ENCODE peak calls at places on chromosome 18, in six cellular contexts. W is astrocyte, N is fibroblast of lung, H is endothelial cell of umbilical vein, R is K562, F is GM23338. I is an unnamed sample.

GRCh38 chr18:62524443-62525200 is 1.8 kb downstream of the ZCCHC2 start:
- DNase-seq in W (peak; percentile 37), N (peak; percentile 44), H (peak; percentile 66), R (peak; percentile 54), F (peak; percentile 75), I (no peak)

GRCh38 chr18:36818652-36819051 is 10.2 kb downstream of the TPGS2 start:
- DNase-seq in W (no peak), N (no peak), H (no peak), R (no peak), F (no peak), I (no peak)

GRCh38 chr18:48743046-48743445 is 204.2 kb downstream of the CTIF start:
- DNase-seq in W (peak; percentile 52), N (peak; percentile 92), H (no peak), R (no peak), F (no peak), I (no peak)

GRCh38 chr18:78154444-78154843 is 825.2 kb upstream of the SALL3 start:
- DNase-seq in W (no peak), N (no peak), H (no peak), R (no peak), F (no peak), I (no peak)

GRCh38 chr18:12628706-12629702 is 28.9 kb downstream of the SPIRE1 start:
- DNase-seq in W (peak; percentile 80), N (peak; percentile 66), H (peak; percentile 55), R (no peak), F (no peak), I (no peak)

GRCh38 chr18:79939096-79939495 is 12.4 kb downstream of the SLC66A2 start:
- DNase-seq in W (no peak), N (no peak), H (no peak), R (no peak), F (no peak), I (no peak)

GRCh38 chr18:42338683-42339082 is 383.6 kb downstream of the PIK3C3 start:
- DNase-seq in W (no peak), N (no peak), H (no peak), R (no peak), F (peak; percentile 52), I (no peak)

GRCh38 chr18:35528749-35529274 is 31.1 kb upstream of the INO80C start:
- DNase-seq in W (no peak), N (no peak), H (no peak), R (peak; percentile 38), F (no peak), I (no peak)

GRCh38 chr18:48547456-48548403 is 8.9 kb downstream of the CTIF start:
- DNase-seq in W (peak; percentile 85), N (peak; percentile 80), H (no peak), R (peak; percentile 30), F (peak; percentile 55), I (peak; percentile 67)

GRCh38 chr18:48105317-48105716 is 174.9 kb upstream of the SMAD2 start:
- DNase-seq in W (no peak), N (no peak), H (no peak), R (peak; percentile 3), F (peak; percentile 36), I (no peak)

GRCh38 chr18:9100796-9101195 is 1.7 kb upstream of the NDUFV2 start:
- DNase-seq in W (no peak), N (no peak), H (no peak), R (no peak), F (no peak), I (no peak)

GRCh38 chr18:39199231-39199855 is 1633.7 kb upstream of the CELF4 start:
- DNase-seq in W (peak; percentile 65), N (peak; percentile 16), H (no peak), R (no peak), F (no peak), I (no peak)

GRCh38 chr18:34023471-34023870 is 201.2 kb downstream of the NOL4 start:
- DNase-seq in W (peak; percentile 77), N (no peak), H (no peak), R (no peak), F (peak; percentile 74), I (no peak)

GRCh38 chr18:55779711-55780590 is 192.0 kb upstream of the TCF4 start:
- DNase-seq in W (no peak), N (no peak), H (peak; percentile 65), R (peak; percentile 31), F (peak; percentile 66), I (no peak)

GRCh38 chr18:48948112-48949050 is 2.4 kb downstream of the SMAD7 start:
- DNase-seq in W (peak; percentile 73), N (peak; percentile 80), H (peak; percentile 67), R (peak; percentile 75), F (peak; percentile 69), I (peak; percentile 49)

GRCh38 chr18:50465211-50466153 is 90.6 kb downstream of the SKA1 start:
- DNase-seq in W (no peak), N (no peak), H (no peak), R (no peak), F (no peak), I (no peak)

GRCh38 chr18:9321017-9321452 is 13.5 kb upstream of the TWSG1 start:
- DNase-seq in W (peak; percentile 78), N (peak; percentile 86), H (peak; percentile 97), R (peak; percentile 54), F (no peak), I (no peak)

GRCh38 chr18:31612124-31612523 is 20.4 kb downstream of the TTR start:
- DNase-seq in W (peak; percentile 15), N (no peak), H (no peak), R (no peak), F (no peak), I (no peak)

GRCh38 chr18:11108956-11109355 is 40.4 kb downstream of the PIEZO2 start:
- DNase-seq in W (no peak), N (no peak), H (no peak), R (no peak), F (no peak), I (no peak)

GRCh38 chr18:34322365-34323289 is 97.9 kb upstream of the NOL4 start:
- DNase-seq in W (peak; percentile 46), N (peak; percentile 85), H (peak; percentile 65), R (peak; percentile 18), F (peak; percentile 89), I (peak; percentile 31)

GRCh38 chr18:13398631-13399030 is 180.1 kb downstream of the LDLRAD4 start:
- DNase-seq in W (no peak), N (no peak), H (no peak), R (no peak), F (no peak), I (no peak)

GRCh38 chr18:2480536-2480935 is 90.8 kb downstream of the METTL4 start:
- DNase-seq in W (no peak), N (no peak), H (no peak), R (no peak), F (no peak), I (no peak)

GRCh38 chr18:79245517-79246001 is 150.2 kb upstream of the NFATC1 start:
- DNase-seq in W (no peak), N (no peak), H (peak; percentile 17), R (no peak), F (no peak), I (peak; percentile 66)

GRCh38 chr18:28099237-28099636 is 77.7 kb downstream of the CDH2 start:
- DNase-seq in W (no peak), N (no peak), H (no peak), R (no peak), F (no peak), I (no peak)

GRCh38 chr18:49613741-49614151 is 51.9 kb downstream of the LIPG start:
- DNase-seq in W (peak; percentile 20), N (no peak), H (no peak), R (no peak), F (no peak), I (no peak)

GRCh38 chr18:72866901-72867701 is 686 bp downstream of the NETO1 start:
- DNase-seq in W (no peak), N (no peak), H (no peak), R (no peak), F (peak; percentile 60), I (no peak)
- TF ChIP-seq EZH2 in W (no peak), N (no peak), H (no peak), R (no peak), F (no peak), I (no peak)

GRCh38 chr18:24990548-24991219 is 361.3 kb downstream of the ZNF521 start:
- DNase-seq in W (no peak), N (no peak), H (no peak), R (no peak), F (no peak), I (no peak)

GRCh38 chr18:24991220-24991575 is 360.8 kb downstream of the ZNF521 start:
- DNase-seq in W (no peak), N (no peak), H (no peak), R (no peak), F (no peak), I (no peak)

GRCh38 chr18:24987933-24988840 is 363.8 kb downstream of the ZNF521 start:
- DNase-seq in W (no peak), N (no peak), H (peak; percentile 6), R (no peak), F (no peak), I (no peak)

GRCh38 chr18:24991661-24992060 is 360.3 kb downstream of the ZNF521 start:
- DNase-seq in W (no peak), N (peak; percentile 37), H (no peak), R (no peak), F (no peak), I (no peak)

DNA sequence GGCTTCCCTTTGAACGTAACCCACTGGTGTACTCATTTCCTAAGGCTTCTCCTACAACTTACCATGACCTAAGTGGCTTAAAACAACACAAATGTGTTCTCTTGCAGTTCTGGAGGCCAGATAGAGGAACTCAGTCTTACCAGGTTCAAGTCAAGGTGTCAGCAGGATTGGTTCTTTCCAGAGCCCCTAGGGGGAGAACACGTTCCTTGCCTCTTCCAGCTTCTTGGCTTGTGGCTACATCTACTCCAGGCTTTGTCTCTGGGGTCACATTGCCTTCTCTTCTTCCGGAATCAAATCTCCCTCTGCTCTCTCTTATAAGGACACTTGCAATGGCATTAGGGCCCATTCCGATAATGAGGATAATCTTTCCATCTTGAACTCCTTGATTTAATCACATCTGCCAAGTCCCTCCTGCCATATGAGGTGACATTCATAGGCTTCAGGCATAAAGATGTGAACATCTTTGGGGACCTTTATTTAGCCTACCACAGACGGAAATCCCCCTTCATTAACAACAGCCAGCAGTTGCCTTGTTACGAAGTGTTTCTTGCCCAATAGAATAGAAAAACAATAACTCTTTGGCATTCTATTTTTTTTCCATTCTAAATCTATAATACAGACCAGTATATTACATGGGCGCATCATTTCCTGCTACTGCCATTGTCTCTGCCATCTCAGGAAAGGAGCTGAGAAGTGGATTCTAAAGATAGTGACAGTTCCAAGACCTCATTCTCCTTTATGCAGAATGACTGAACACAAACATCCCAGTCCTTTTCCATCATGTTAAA is 362.0 kb downstream of the ZNF521 start:
- DNase-seq in W (no peak), N (no peak), H (peak; percentile 48), R (peak; percentile 24), F (peak; percentile 56), I (no peak)
- H3K27ac ChIP-seq in W (no peak overlapping the region), N (no peak overlapping the region), H (peak overlapping the region; percentile 56), R (no peak overlapping the region), F (no peak overlapping the region), I (no peak overlapping the region)

GRCh38 chr18:57434177-57434535 is 1.0 kb upstream of the ONECUT2 start:
- DNase-seq in W (no peak), N (no peak), H (no peak), R (no peak), F (peak; percentile 67), I (no peak)
- TF ChIP-seq EZH2 in W (peak; percentile 73), N (peak; percentile 68), H (peak; percentile 91), R (no peak), F (peak; percentile 57), I (no peak)

DNA sequence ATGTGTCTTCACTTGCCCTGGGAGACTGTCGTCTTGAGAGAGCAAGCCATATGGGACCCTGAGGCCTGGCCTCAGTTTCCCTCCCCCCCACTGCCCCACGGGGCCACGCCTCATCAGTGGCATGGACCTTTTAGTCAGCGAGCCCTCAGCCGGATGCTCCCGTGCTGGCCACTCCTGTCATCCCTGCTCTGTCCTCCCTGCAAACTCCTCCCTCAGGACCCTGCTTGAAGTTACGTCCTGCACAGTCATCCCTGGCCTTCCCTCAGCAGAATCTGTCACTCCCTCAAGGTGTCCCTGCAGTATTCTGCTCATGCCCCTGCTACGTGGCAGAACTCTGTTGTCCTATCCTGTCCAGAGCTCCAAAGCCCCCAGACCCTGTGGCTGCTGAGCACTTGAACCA is 265.1 kb downstream of the NEDD4L start:
- DNase-seq in W (no peak), N (no peak), H (no peak), R (no peak), F (no peak), I (no peak)
- H3K27ac ChIP-seq in W (no peak overlapping the region), N (no peak overlapping the region), H (no peak overlapping the region), R (no peak overlapping the region), F (no peak overlapping the region), I (no peak overlapping the region)